ENCODE peak calls at places on chromosomes 16 and 17, in nine cellular contexts. G, S, B, H, K, O, Y, A and R are unnamed samples.
A peak's percentile ranks its signal among the peaks of the same experiment; 100 is the strongest.

GRCh38 chr16:71846443-71846842 is 667 bp downstream of the ATXN1L start:
- DNase-seq in G (no peak), S (peak; percentile 23), B (no peak), H (no peak), K (no peak), O (peak; percentile 14), Y (peak; percentile 39), A (no peak), R (no peak)

GRCh38 chr16:3171855-3172593 is 16.0 kb upstream of the OR1F1 start:
- DNase-seq in G (no peak), S (no peak), B (no peak), H (no peak), K (peak; percentile 87), O (no peak), Y (peak; percentile 45), A (no peak), R (peak; percentile 78)

GRCh38 chr16:760498-761343 is at the start of gene MSLN:
- DNase-seq in G (no peak), S (no peak), B (no peak), H (no peak), K (no peak), O (no peak), Y (no peak), A (no peak), R (peak; percentile 50)

GRCh38 chr17:16352303-16352837 is 899 bp downstream of the CENPV start:
- DNase-seq in G (peak; percentile 49), S (no peak), B (peak; percentile 42), H (no peak), K (peak; percentile 76), O (peak; percentile 12), Y (peak; percentile 23), A (no peak), R (peak; percentile 43)

GRCh38 chr17:82458885-82459424 is 414 bp downstream of the NARF start:
- DNase-seq in G (peak; percentile 52), S (no peak), B (no peak), H (no peak), K (no peak), O (peak; percentile 17), Y (peak; percentile 42), A (peak; percentile 79), R (peak; percentile 40)

GRCh38 chr16:54931757-54932660 is 1.3 kb downstream of the IRX5 start:
- DNase-seq in G (no peak), S (no peak), B (no peak), H (no peak), K (no peak), O (no peak), Y (no peak), A (no peak), R (peak; percentile 66)

GRCh38 chr16:81004646-81005353 is 1.9 kb downstream of the CMC2 start:
- DNase-seq in G (peak; percentile 25), S (no peak), B (peak; percentile 20), H (no peak), K (no peak), O (peak; percentile 40), Y (peak; percentile 72), A (no peak), R (peak; percentile 49)

GRCh38 chr16:586047-586644 is 3.7 kb upstream of the RAB40C start:
- DNase-seq in G (no peak), S (no peak), B (no peak), H (no peak), K (no peak), O (no peak), Y (no peak), A (no peak), R (peak; percentile 85)

GRCh38 chr17:38893612-38894011 is 23.8 kb downstream of the LASP1 start:
- DNase-seq in G (no peak), S (no peak), B (no peak), H (peak; percentile 19), K (peak; percentile 47), O (no peak), Y (peak; percentile 46), A (peak; percentile 89), R (no peak)

GRCh38 chr16:907361-907760 is 63.4 kb downstream of the LMF1 start:
- DNase-seq in G (no peak), S (no peak), B (no peak), H (no peak), K (no peak), O (no peak), Y (no peak), A (no peak), R (no peak)

GRCh38 chr17:67055811-67056745 is 11.7 kb downstream of the CACNG1 start:
- DNase-seq in G (no peak), S (no peak), B (no peak), H (no peak), K (peak; percentile 29), O (no peak), Y (no peak), A (no peak), R (no peak)

GRCh38 chr17:1294157-1294717 is 14.8 kb downstream of the TRARG1 start:
- DNase-seq in G (no peak), S (no peak), B (no peak), H (no peak), K (no peak), O (no peak), Y (peak; percentile 98), A (peak; percentile 96), R (no peak)

GRCh38 chr16:86298166-86299131 is 211.9 kb upstream of the FOXF1 start:
- DNase-seq in G (no peak), S (no peak), B (no peak), H (no peak), K (no peak), O (peak; percentile 49), Y (no peak), A (no peak), R (peak; percentile 64)